ENCODE peak calls at places on chromosomes 11 and 22, in seven cellular contexts. T is neural crest cell, V is transverse colon, F is cardiac muscle cell, E is MCF 10A, L is thoracic aorta, D is lower leg skin. I is an unnamed sample.

GRCh38 chr11:17828311-17828751 is 93.8 kb downstream of the KCNC1 start:
- DNase-seq in F (no peak), T (no peak), L (peak; percentile 52), D (no peak), E (no peak), V (peak; percentile 19), I (no peak)

GRCh38 chr11:67644042-67644441 is 4.5 kb upstream of the TBX10 start:
- DNase-seq in D (peak; percentile 45), L (no peak), F (no peak), T (no peak), V (no peak), E (peak; percentile 50), I (no peak)

GRCh38 chr11:119371778-119372182 is 9.7 kb downstream of the USP2 start:
- DNase-seq in T (no peak), E (peak; percentile 79), D (no peak), V (no peak), F (no peak), L (no peak), I (no peak)

GRCh38 chr11:67615455-67616430 is 9.0 kb downstream of the NDUFV1 start:
- DNase-seq in L (no peak), E (peak; percentile 52), T (peak; percentile 46), F (peak; percentile 65), D (no peak), V (peak; percentile 55), I (no peak)

GRCh38 chr11:95255523-95256165 is 24.6 kb upstream of the SESN3 start:
- DNase-seq in D (no peak), L (no peak), V (no peak), T (no peak), F (no peak), E (no peak), I (no peak)

GRCh38 chr22:35301370-35301874 is 1.7 kb downstream of the TOM1 start:
- DNase-seq in T (no peak), E (peak; percentile 95), L (no peak), F (no peak), D (peak; percentile 91), V (peak; percentile 39), I (peak; percentile 44)

GRCh38 chr11:61193596-61193995 is 9.7 kb upstream of the PGA3 start:
- DNase-seq in T (no peak), E (no peak), V (no peak), L (no peak), F (no peak), D (no peak), I (no peak)

GRCh38 chr22:32539631-32540449 is 65.2 kb downstream of the FBXO7 start:
- DNase-seq in E (no peak), D (no peak), T (no peak), F (peak; percentile 62), V (peak; percentile 33), L (no peak), I (no peak)

GRCh38 chr11:69218271-69218682 is 62.5 kb downstream of the SMIM38 start:
- DNase-seq in F (no peak), E (no peak), T (no peak), L (no peak), V (no peak), D (peak; percentile 76), I (no peak)

GRCh38 chr11:116852261-116853125 is 15.1 kb upstream of the APOA1 start:
- DNase-seq in D (no peak), T (no peak), F (no peak), E (no peak), L (no peak), V (peak; percentile 42), I (no peak)

GRCh38 chr11:95419915-95420314 is 188.9 kb upstream of the SESN3 start:
- DNase-seq in F (no peak), L (no peak), V (no peak), T (no peak), D (no peak), E (peak; percentile 21), I (no peak)

DNA sequence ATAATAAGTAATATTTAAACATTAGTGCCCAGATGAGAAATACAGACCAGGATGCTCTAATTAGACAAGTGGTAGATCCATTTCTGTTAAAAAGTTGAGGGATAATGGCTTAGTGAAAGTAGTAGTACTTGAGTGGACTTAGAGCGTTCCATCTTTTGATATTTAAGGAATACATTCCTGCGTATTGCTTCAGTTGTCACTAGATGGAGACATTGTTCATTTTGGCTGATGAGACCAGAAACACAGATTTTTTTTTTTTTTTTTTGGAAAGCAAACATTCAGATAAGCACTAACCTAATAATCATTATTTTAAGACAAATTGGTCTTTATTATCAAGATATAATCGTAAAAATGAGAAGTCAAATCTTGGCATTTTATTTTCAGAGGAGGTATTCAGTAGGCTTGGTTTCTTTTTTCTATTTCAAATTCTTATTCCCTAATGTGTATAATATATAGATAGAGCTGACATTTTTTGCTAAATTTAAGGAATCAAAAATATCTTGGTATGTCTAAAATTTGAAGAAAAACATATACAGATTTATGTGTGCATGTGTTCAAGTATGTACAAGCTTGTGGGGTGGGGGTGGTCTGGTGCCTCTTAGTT is 92.9 kb downstream of the DYNC2H1 start:
- DNase-seq in F (peak; percentile 52), V (no peak), D (no peak), E (peak; percentile 54), L (no peak), T (no peak), I (no peak)
- TF ChIP-seq CTCF in F (peak; percentile 74), V (no peak), D (no peak), E (peak; percentile 37), L (no peak), T (peak; percentile 75), I (no peak)

DNA sequence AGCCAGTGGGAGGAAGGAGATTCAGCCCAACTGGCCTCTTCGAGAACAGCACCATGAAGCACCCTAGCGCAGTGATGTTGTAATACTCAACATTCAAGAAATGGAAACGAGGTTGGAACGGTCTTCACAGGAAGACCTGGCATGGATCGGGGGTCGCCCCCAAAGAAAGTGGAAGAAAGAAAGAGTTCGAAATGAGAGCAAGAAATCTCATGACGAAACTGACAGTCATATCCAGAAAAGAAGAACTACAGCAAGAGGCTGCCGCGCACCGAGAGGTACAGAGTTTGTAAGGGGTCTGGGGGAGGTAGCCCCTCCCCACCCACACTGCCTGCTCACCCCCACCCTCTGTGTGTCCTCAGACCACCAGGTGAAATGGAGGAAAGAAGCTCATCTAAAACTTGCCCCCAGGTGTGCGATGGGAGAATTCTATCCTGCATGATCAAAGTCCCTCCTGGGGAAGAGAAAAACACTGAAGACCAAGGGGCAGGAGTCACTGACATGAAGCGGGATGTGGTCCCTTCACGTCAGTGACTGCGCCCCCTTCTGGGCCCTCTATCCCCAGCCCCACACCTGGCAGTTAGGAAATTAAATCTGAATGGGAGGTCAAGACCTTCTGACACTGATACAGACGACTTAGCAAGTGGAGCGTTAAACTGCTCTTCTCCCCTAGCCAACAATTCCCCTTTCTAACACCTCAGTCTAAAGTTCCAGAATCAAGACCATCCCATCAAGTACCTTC is 52.9 kb upstream of the SPATA19 start:
- DNase-seq in V (no peak), D (peak; percentile 59), E (no peak), F (no peak), L (no peak), T (no peak), I (no peak)
- TF ChIP-seq CTCF in V (no peak), D (no peak), E (no peak), F (no peak), L (no peak), T (no peak), I (no peak)

GRCh38 chr11:90438069-90438468 is 215.2 kb upstream of the CHORDC1 start:
- DNase-seq in T (no peak), V (no peak), D (no peak), F (no peak), E (no peak), L (no peak), I (no peak)

DNA sequence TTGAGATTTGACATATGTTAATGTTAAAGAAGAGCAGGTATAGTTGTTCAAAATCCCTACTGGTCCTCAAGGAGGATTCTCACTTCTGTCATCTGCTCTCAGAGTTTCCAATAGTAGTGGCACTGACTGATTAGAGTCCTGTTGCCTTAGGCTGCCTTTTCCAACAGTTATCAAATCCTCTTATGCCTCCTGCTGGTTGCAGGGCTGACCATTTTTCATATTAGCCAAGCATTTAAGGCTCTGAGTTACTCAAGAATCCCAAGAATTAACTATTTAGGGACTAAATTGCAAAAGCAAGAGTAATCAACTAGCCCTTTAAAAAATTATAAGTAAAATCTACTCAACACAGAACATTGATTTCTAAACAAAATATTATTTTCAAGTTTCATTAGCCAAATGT is 212.0 kb upstream of the CHORDC1 start:
- DNase-seq in V (no peak), E (peak; percentile 50), T (no peak), D (no peak), L (no peak), F (peak; percentile 53), I (no peak)
- TF ChIP-seq CTCF in V (no peak), E (no peak), T (peak; percentile 61), D (no peak), L (no peak), F (no peak), I (no peak)

DNA sequence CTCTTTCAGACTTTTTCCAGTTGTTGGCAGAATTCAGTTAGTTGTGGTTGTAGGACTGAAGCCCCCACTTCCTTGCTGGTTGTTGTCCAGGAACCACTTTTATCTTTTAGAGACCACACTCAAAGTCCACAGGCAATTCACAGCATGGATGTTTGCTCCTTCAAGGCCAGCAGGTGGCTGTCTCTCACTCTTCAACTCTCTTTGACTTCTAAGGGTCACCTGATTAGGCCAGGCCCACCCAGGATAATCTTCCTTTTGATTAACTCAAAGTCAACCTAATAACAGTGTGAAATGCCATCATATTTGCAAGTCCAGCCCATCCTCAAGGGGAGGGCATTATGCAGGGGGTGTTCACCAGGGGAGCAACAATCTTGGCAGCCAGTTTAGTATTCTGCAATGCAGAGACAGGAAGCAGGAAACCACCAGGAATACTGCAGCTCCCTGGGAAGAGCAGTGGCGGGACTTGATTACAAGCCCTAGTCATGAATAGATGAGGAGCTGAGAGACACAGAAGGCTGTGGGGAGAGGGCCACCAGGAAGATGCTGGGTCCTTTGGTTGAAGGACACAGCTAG is 52.4 kb downstream of the LRRC74B start:
- DNase-seq in V (no peak), L (no peak), E (peak; percentile 23), T (no peak), F (no peak), D (no peak), I (no peak)
- TF ChIP-seq CTCF in V (no peak), L (no peak), E (no peak), T (no peak), F (no peak), D (no peak), I (no peak)

GRCh38 chr11:21137813-21138212 is 468.4 kb downstream of the NELL1 start:
- DNase-seq in D (no peak), F (no peak), T (no peak), V (no peak), E (no peak), L (no peak), I (no peak)

GRCh38 chr11:21144556-21144955 is 475.2 kb downstream of the NELL1 start:
- DNase-seq in D (no peak), E (no peak), T (no peak), L (no peak), V (no peak), F (peak; percentile 28), I (no peak)

DNA sequence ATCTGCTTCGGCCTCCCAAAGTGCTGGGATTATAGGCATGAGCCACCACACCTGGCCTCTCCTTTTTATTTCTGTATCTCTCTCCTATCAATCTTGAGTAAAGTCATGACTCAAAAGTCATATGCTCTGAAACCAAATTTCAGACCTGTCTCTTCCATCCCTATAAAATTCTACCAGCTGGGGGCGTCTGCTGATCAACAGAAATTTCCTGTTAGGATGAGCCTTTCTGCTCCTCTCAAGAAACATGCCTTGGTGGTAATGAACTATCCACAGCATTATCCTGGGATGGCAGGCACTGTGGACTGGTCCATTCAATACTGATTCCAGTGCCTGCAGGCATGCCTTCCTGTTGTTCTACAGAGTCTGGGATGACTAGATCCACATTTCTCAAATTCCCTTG is 472.6 kb downstream of the NELL1 start:
- DNase-seq in E (no peak), T (no peak), F (peak; percentile 47), L (no peak), V (no peak), D (no peak), I (no peak)
- TF ChIP-seq CTCF in E (no peak), T (peak; percentile 41), F (no peak), L (no peak), V (no peak), D (no peak), I (no peak)

I was measured in omental fat pad.